ENCODE peak calls at places on chromosomes 2 and 18, in nine cellular contexts. J is H4; V is SK-N-SH; Y is tibial artery; H is stimulated activated CD4-positive, alpha-beta T cell treated with anti-CD3 and anti-CD28 coated beads, Interleukin-1b, Interleukin-23, amount 100 ng/mL, for 1 hour; E is activated effector memory CD4-positive, alpha-beta T cell treated with anti-CD3 and anti-CD28 coated beads, Interleukin-2, amount 50 U/mL, for 16 hours; Z is prostate gland; M is Right ventricle myocardium superior; X is GM13977. U is an unnamed sample.

GRCh38 chr18:61993831-61994230 is 101.0 kb upstream of the RNF152 start:
- DNase-seq in J (no peak), V (no peak), Y (no peak), H (no peak), E (no peak), Z (no peak), M (no peak), X (no peak), U (no peak)

GRCh38 chr2:8566788-8567468 is 114.9 kb upstream of the ID2 start:
- DNase-seq in J (no peak), V (no peak), Y (no peak), H (no peak), E (no peak), Z (no peak), M (no peak), X (no peak), U (no peak)

GRCh38 chr2:230925443-230925878 is 419 bp upstream of the GPR55 start:
- DNase-seq in J (no peak), V (no peak), Y (peak), H (no peak), E (peak), Z (no peak), M (no peak), X (peak), U (no peak)

GRCh38 chr2:192197387-192197786 is 2.7 kb upstream of the TMEFF2 start:
- DNase-seq in J (peak), V (no peak), Y (no peak), H (no peak), E (no peak), Z (no peak), M (no peak), X (peak), U (no peak)

GRCh38 chr2:181999255-181999654 is 13.6 kb downstream of the PPP1R1C start:
- DNase-seq in J (no peak), V (no peak), Y (no peak), H (no peak), E (no peak), Z (no peak), M (no peak), X (no peak), U (no peak)

GRCh38 chr18:68735498-68736343 is 20.8 kb upstream of the TMX3 start:
- DNase-seq in J (peak), V (peak), Y (no peak), H (no peak), E (no peak), Z (no peak), M (no peak), X (peak), U (no peak)

GRCh38 chr2:174765576-174765975 is 1.3 kb upstream of the CHRNA1 start:
- DNase-seq in J (no peak), V (no peak), Y (no peak), H (no peak), E (no peak), Z (no peak), M (no peak), X (no peak), U (no peak)

GRCh38 chr18:45108754-45109153 is 428.1 kb downstream of the SETBP1 start:
- DNase-seq in J (no peak), V (no peak), Y (no peak), H (no peak), E (no peak), Z (no peak), M (no peak), X (no peak), U (peak)

GRCh38 chr18:9673296-9674251 is 34.5 kb upstream of the RAB31 start:
- DNase-seq in J (peak), V (peak), Y (peak), H (no peak), E (no peak), Z (no peak), M (no peak), X (peak), U (peak)

U was measured in ELF-1.